ENCODE peak calls at places on chromosomes 12 and 14, in ten cellular contexts. I, O, K, P, U, E, B, V, W and G are unnamed samples.

GRCh38 chr12:89385965-89386537 is 33.8 kb upstream of the DUSP6 start:
- DNase-seq in I (no peak), O (no peak), K (no peak), P (no peak), U (no peak), E (no peak), B (no peak), V (no peak), W (no peak), G (no peak)

GRCh38 chr12:43338848-43339526 is 213.0 kb downstream of the ADAMTS20 start:
- DNase-seq in I (peak; percentile 82), O (no peak), K (peak; percentile 78), P (no peak), U (peak; percentile 49), E (no peak), B (peak; percentile 38), V (no peak), W (no peak), G (peak; percentile 55)

GRCh38 chr12:108685469-108686247 is 45.7 kb downstream of the CORO1C start:
- DNase-seq in I (no peak), O (no peak), K (peak; percentile 37), P (no peak), U (no peak), E (no peak), B (no peak), V (no peak), W (no peak), G (no peak)

GRCh38 chr12:5390174-5390799 is 41.6 kb upstream of the NTF3 start:
- DNase-seq in I (no peak), O (no peak), K (peak; percentile 8), P (no peak), U (no peak), E (no peak), B (no peak), V (no peak), W (no peak), G (no peak)

GRCh38 chr12:124551268-124552144 is 15.9 kb downstream of the NCOR2 start:
- DNase-seq in I (no peak), O (no peak), K (no peak), P (no peak), U (peak; percentile 58), E (no peak), B (no peak), V (peak; percentile 37), W (peak; percentile 88), G (no peak)

GRCh38 chr12:55019784-55020183 is at the start of gene NEUROD4:
- DNase-seq in I (peak; percentile 64), O (no peak), K (peak; percentile 82), P (no peak), U (peak; percentile 95), E (no peak), B (no peak), V (no peak), W (peak; percentile 53), G (peak; percentile 35)

GRCh38 chr14:104708606-104709268 is 15.3 kb upstream of the ADSS1 start:
- DNase-seq in I (peak; percentile 58), O (peak; percentile 49), K (peak; percentile 58), P (peak; percentile 36), U (peak; percentile 74), E (peak; percentile 45), B (peak; percentile 16), V (peak; percentile 74), W (peak; percentile 79), G (no peak)

GRCh38 chr12:1995205-1995896 is 8.9 kb downstream of the DCP1B start:
- DNase-seq in I (no peak), O (no peak), K (peak; percentile 16), P (no peak), U (no peak), E (no peak), B (no peak), V (no peak), W (no peak), G (no peak)

GRCh38 chr12:71476513-71476912 is 36.9 kb downstream of the LGR5 start:
- DNase-seq in I (peak; percentile 84), O (no peak), K (peak; percentile 88), P (no peak), U (no peak), E (no peak), B (peak; percentile 89), V (no peak), W (no peak), G (peak; percentile 78)

GRCh38 chr14:72615511-72616121 is 278.3 kb downstream of the DPF3 start:
- DNase-seq in I (peak; percentile 48), O (no peak), K (peak; percentile 60), P (no peak), U (no peak), E (no peak), B (no peak), V (no peak), W (no peak), G (no peak)

GRCh38 chr12:30145351-30146017 is 361.7 kb upstream of the TMTC1 start:
- DNase-seq in I (no peak), O (no peak), K (no peak), P (no peak), U (no peak), E (no peak), B (no peak), V (no peak), W (no peak), G (no peak)

GRCh38 chr14:22391908-22392307 is 197.1 kb downstream of the DAD1 start:
- DNase-seq in I (peak; percentile 60), O (no peak), K (peak; percentile 71), P (no peak), U (peak; percentile 72), E (no peak), B (no peak), V (peak; percentile 49), W (peak; percentile 57), G (peak; percentile 63)

GRCh38 chr14:38522724-38523123 is 266.8 kb upstream of the CLEC14A start:
- DNase-seq in I (no peak), O (no peak), K (peak; percentile 30), P (no peak), U (peak; percentile 25), E (no peak), B (no peak), V (no peak), W (no peak), G (no peak)

GRCh38 chr12:108950991-108951739 is 69.7 kb downstream of the SVOP start:
- DNase-seq in I (peak; percentile 59), O (peak; percentile 29), K (peak; percentile 75), P (peak; percentile 56), U (peak; percentile 85), E (peak; percentile 34), B (peak; percentile 22), V (peak; percentile 69), W (peak; percentile 80), G (no peak)

GRCh38 chr12:2163172-2163927 is 110.6 kb downstream of the CACNA1C start:
- DNase-seq in I (peak; percentile 99), O (no peak), K (peak; percentile 96), P (no peak), U (no peak), E (no peak), B (peak; percentile 45), V (peak; percentile 94), W (peak; percentile 52), G (no peak)

GRCh38 chr14:21771671-21772070 is 98.1 kb upstream of the OR4E1 start:
- DNase-seq in I (no peak), O (no peak), K (no peak), P (no peak), U (peak; percentile 64), E (no peak), B (no peak), V (no peak), W (no peak), G (no peak)

GRCh38 chr12:63306476-63306875 is 155.5 kb upstream of the AVPR1A start:
- DNase-seq in I (peak; percentile 66), O (no peak), K (no peak), P (no peak), U (no peak), E (no peak), B (no peak), V (no peak), W (no peak), G (no peak)